ENCODE peak calls at places on chromosomes 1 and 21, in four cellular contexts. H is testis, A is RWPE1, L is A673. B is an unnamed sample.

GRCh38 chr1:6188466-6188865 is 8.3 kb upstream of the CHD5 start:
- DNase-seq in H (no peak), A (no peak), L (no peak), B (no peak)

GRCh38 chr1:187638733-187639132 is 810.0 kb downstream of the PLA2G4A start:
- DNase-seq in H (no peak), A (no peak), L (no peak), B (no peak)

GRCh38 chr1:245432221-245432620 is 277.4 kb downstream of the KIF26B start:
- DNase-seq in H (no peak), A (no peak), L (no peak), B (no peak)

GRCh38 chr1:44212355-44213221 is 683 bp upstream of the DMAP1 start:
- DNase-seq in H (no peak), A (no peak), L (no peak), B (no peak)

GRCh38 chr1:208219659-208220282 is 24.4 kb downstream of the PLXNA2 start:
- DNase-seq in H (no peak), A (peak), L (no peak), B (peak)

GRCh38 chr1:114219247-114219872 is 65.7 kb upstream of the SYT6 start:
- DNase-seq in H (no peak), A (no peak), L (peak), B (no peak)

GRCh38 chr1:39852214-39852791 is 31.0 kb downstream of the TRIT1 start:
- DNase-seq in H (no peak), A (peak), L (no peak), B (no peak)

GRCh38 chr1:183002267-183002666 is 21.0 kb upstream of the LAMC1 start:
- DNase-seq in H (no peak), A (no peak), L (no peak), B (no peak)

GRCh38 chr1:227429447-227430359 is 111.4 kb upstream of the CDC42BPA start:
- DNase-seq in H (no peak), A (no peak), L (peak), B (peak)

GRCh38 chr1:3135746-3136455 is 66.9 kb downstream of the PRDM16 start:
- DNase-seq in H (no peak), A (no peak), L (no peak), B (no peak)

GRCh38 chr1:93338426-93338825 is 7.3 kb upstream of the DR1 start:
- DNase-seq in H (no peak), A (peak), L (no peak), B (no peak)

GRCh38 chr1:115401676-115402075 is 63.6 kb upstream of the NGF start:
- DNase-seq in H (no peak), A (no peak), L (no peak), B (no peak)

GRCh38 chr1:27551953-27552312 is 52.0 kb downstream of the AHDC1 start:
- DNase-seq in H (no peak), A (no peak), L (no peak), B (peak)

GRCh38 chr1:93805027-93805426 is 74.0 kb downstream of the DNTTIP2 start:
- DNase-seq in H (no peak), A (no peak), L (no peak), B (no peak)

GRCh38 chr1:178412400-178412770 is 84.4 kb downstream of the CLEC20A start:
- DNase-seq in H (no peak), A (no peak), L (no peak), B (no peak)

GRCh38 chr1:154517661-154518060 is 15.4 kb upstream of the SHE start:
- DNase-seq in H (no peak), A (no peak), L (no peak), B (no peak)

GRCh38 chr21:19475525-19475924 is 1071.9 kb upstream of the TMPRSS15 start:
- DNase-seq in H (no peak), A (no peak), L (no peak), B (no peak)

GRCh38 chr21:27406297-27407009 is 439.6 kb upstream of the ADAMTS5 start:
- DNase-seq in H (no peak), A (no peak), L (no peak), B (no peak)

GRCh38 chr1:182062223-182062622 is 711 bp upstream of the ZNF648 start:
- DNase-seq in H (no peak), A (no peak), L (no peak), B (no peak)

GRCh38 chr1:925532-926421 is 2.1 kb downstream of the SAMD11 start:
- DNase-seq in H (no peak), A (no peak), L (peak), B (no peak)

DNA sequence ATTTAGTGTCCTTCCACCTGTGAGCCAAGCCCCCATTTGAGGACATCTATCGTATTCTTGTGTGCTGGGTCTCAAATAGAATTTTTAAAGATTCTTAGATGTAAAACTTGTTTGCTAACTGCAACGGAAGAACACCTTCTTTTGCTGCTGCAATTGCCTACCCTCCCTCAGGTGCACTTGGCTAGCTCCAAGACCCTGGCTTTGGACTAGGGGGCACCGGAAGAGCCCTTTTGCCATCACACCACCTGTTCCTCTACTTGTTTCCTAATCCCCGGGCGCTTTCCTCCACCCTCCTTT is 1.1 kb upstream of the HMGN2 start:
- DNase-seq in H (no peak), A (no peak), L (no peak), B (no peak)
- H3K27ac ChIP-seq in H (no peak), A (peak), L (peak), B (no peak)

GRCh38 chr1:20082772-20083171 is 12.8 kb downstream of the PLA2G5 start:
- DNase-seq in H (no peak), A (no peak), L (no peak), B (no peak)
- H3K27ac ChIP-seq in H (no peak), A (no peak), L (no peak), B (no peak)

GRCh38 chr1:19395678-19396192 is 83.6 kb downstream of the SLC66A1 start:
- DNase-seq in H (no peak), A (peak), L (no peak), B (no peak)
- H3K27ac ChIP-seq in H (no peak), A (peak), L (no peak), B (no peak)

DNA sequence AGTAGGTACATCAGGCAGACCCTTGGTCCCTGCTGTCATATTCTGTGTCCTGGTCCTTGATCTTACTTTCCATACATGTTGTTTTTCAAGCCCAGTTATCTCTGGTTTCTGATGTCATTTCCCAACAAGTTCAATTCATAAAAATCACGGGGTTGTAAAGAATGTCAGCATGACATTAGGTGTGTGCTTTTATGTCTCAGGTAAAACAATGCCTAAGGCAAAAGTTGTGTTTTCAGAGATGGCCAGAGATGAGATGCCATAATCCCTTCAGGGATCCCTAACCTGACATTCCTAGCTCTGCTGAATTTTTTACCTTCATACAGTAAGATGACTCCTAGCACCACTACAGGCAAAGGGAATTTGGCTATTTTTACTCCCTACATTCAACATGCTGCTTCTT is 390.3 kb upstream of the PKN2 start:
- DNase-seq in H (no peak), A (no peak), L (no peak), B (no peak)
- H3K27ac ChIP-seq in H (no peak), A (no peak), L (no peak), B (no peak)